ENCODE peak calls at places on chromosomes 4 and X, in six cellular contexts. One of them, this sample, is unnamed.
A peak's percentile ranks its signal among the peaks of the same experiment; 100 is the strongest.

GRCh38 chrX:41332408-41332987 is 1.5 kb upstream of the DDX3X start:
- DNase-seq in HCEC 1CT: peak; percentile 49
- DNase-seq in mesenteric fat pad: no peak
- DNase-seq in pancreas: no peak
- DNase-seq in HepG2: no peak
- DNase-seq in hypothalamus: peak; percentile 19
- DNase-seq in this sample: no peak

GRCh38 chr4:114005569-114006442 is 26.4 kb upstream of the ARSJ start:
- DNase-seq in pancreas: no peak
- DNase-seq in HepG2: no peak
- DNase-seq in HCEC 1CT: peak; percentile 58
- DNase-seq in hypothalamus: no peak
- DNase-seq in mesenteric fat pad: no peak
- DNase-seq in this sample: peak; percentile 49

GRCh38 chrX:103941201-103941975 is 21.0 kb upstream of the TMSB15B start:
- DNase-seq in HCEC 1CT: peak; percentile 13
- DNase-seq in pancreas: no peak
- DNase-seq in mesenteric fat pad: no peak
- DNase-seq in HepG2: no peak
- DNase-seq in hypothalamus: no peak
- DNase-seq in this sample: peak; percentile 22

GRCh38 chr4:4330794-4331193 is 40.7 kb downstream of the ZBTB49 start:
- DNase-seq in HepG2: no peak
- DNase-seq in pancreas: no peak
- DNase-seq in mesenteric fat pad: no peak
- DNase-seq in HCEC 1CT: no peak
- DNase-seq in hypothalamus: no peak
- DNase-seq in this sample: no peak

GRCh38 chr4:185885604-185886003 is 73.6 kb upstream of the SORBS2 start:
- DNase-seq in HepG2: no peak
- DNase-seq in hypothalamus: no peak
- DNase-seq in HCEC 1CT: no peak
- DNase-seq in mesenteric fat pad: no peak
- DNase-seq in pancreas: no peak
- DNase-seq in this sample: no peak

GRCh38 chr4:19982556-19982955 is 269.1 kb upstream of the SLIT2 start:
- DNase-seq in hypothalamus: no peak
- DNase-seq in HepG2: no peak
- DNase-seq in mesenteric fat pad: no peak
- DNase-seq in HCEC 1CT: peak; percentile 82
- DNase-seq in pancreas: no peak
- DNase-seq in this sample: peak; percentile 85

GRCh38 chr4:83894831-83895230 is 358.9 kb downstream of the GPAT3 start:
- DNase-seq in HepG2: no peak
- DNase-seq in mesenteric fat pad: no peak
- DNase-seq in pancreas: no peak
- DNase-seq in hypothalamus: no peak
- DNase-seq in HCEC 1CT: no peak
- DNase-seq in this sample: no peak

GRCh38 chr4:3422241-3422801 is 19.4 kb upstream of the HGFAC start:
- DNase-seq in HCEC 1CT: no peak
- DNase-seq in HepG2: no peak
- DNase-seq in mesenteric fat pad: no peak
- DNase-seq in hypothalamus: no peak
- DNase-seq in pancreas: no peak
- DNase-seq in this sample: no peak

GRCh38 chr4:45580306-45580705 is 543.5 kb downstream of the GABRG1 start:
- DNase-seq in hypothalamus: no peak
- DNase-seq in HCEC 1CT: no peak
- DNase-seq in HepG2: no peak
- DNase-seq in mesenteric fat pad: no peak
- DNase-seq in pancreas: no peak
- DNase-seq in this sample: no peak

GRCh38 chr4:121138014-121138413 is 26.1 kb downstream of the TNIP3 start:
- DNase-seq in mesenteric fat pad: no peak
- DNase-seq in hypothalamus: no peak
- DNase-seq in pancreas: no peak
- DNase-seq in HCEC 1CT: no peak
- DNase-seq in HepG2: no peak
- DNase-seq in this sample: no peak

GRCh38 chrX:53312946-53313745 is 31.8 kb upstream of the IQSEC2 start:
- DNase-seq in HCEC 1CT: peak; percentile 53
- DNase-seq in pancreas: peak; percentile 74
- DNase-seq in hypothalamus: peak; percentile 38
- DNase-seq in HepG2: peak; percentile 13
- DNase-seq in mesenteric fat pad: no peak
- DNase-seq in this sample: peak; percentile 51

GRCh38 chr4:113094802-113095201 is 45.3 kb downstream of the ANK2 start:
- DNase-seq in pancreas: no peak
- DNase-seq in mesenteric fat pad: no peak
- DNase-seq in HCEC 1CT: peak; percentile 26
- DNase-seq in hypothalamus: no peak
- DNase-seq in HepG2: no peak
- DNase-seq in this sample: peak; percentile 6

GRCh38 chr4:173257732-173258717 is 76.1 kb downstream of the HMGB2 start:
- DNase-seq in hypothalamus: peak; percentile 59
- DNase-seq in mesenteric fat pad: no peak
- DNase-seq in pancreas: peak; percentile 58
- DNase-seq in HepG2: peak; percentile 29
- DNase-seq in HCEC 1CT: peak; percentile 44
- DNase-seq in this sample: peak; percentile 36

GRCh38 chrX:49838374-49838773 is 9.3 kb downstream of the PAGE4 start:
- DNase-seq in hypothalamus: no peak
- DNase-seq in HepG2: peak; percentile 37
- DNase-seq in pancreas: peak; percentile 39
- DNase-seq in HCEC 1CT: peak; percentile 0
- DNase-seq in mesenteric fat pad: no peak
- DNase-seq in this sample: peak; percentile 0

GRCh38 chr4:136725286-136726081 is 806.8 kb downstream of the PCDH18 start:
- DNase-seq in HepG2: no peak
- DNase-seq in mesenteric fat pad: no peak
- DNase-seq in pancreas: no peak
- DNase-seq in hypothalamus: no peak
- DNase-seq in HCEC 1CT: no peak
- DNase-seq in this sample: no peak

GRCh38 chrX:50456712-50457484 is 13.7 kb downstream of the DGKK start:
- DNase-seq in pancreas: no peak
- DNase-seq in hypothalamus: no peak
- DNase-seq in HepG2: no peak
- DNase-seq in HCEC 1CT: no peak
- DNase-seq in mesenteric fat pad: no peak
- DNase-seq in this sample: no peak

GRCh38 chr4:106034205-106034604 is 138.9 kb downstream of the NPNT start:
- DNase-seq in mesenteric fat pad: no peak
- DNase-seq in HCEC 1CT: no peak
- DNase-seq in pancreas: no peak
- DNase-seq in HepG2: no peak
- DNase-seq in hypothalamus: no peak
- DNase-seq in this sample: peak; percentile 23

GRCh38 chrX:123206222-123206621 is 22.1 kb downstream of the GRIA3 start:
- DNase-seq in hypothalamus: no peak
- DNase-seq in mesenteric fat pad: no peak
- DNase-seq in pancreas: no peak
- DNase-seq in HepG2: no peak
- DNase-seq in HCEC 1CT: no peak
- DNase-seq in this sample: no peak

GRCh38 chrX:727738-728621 is 97.4 kb downstream of the SHOX start:
- DNase-seq in hypothalamus: no peak
- DNase-seq in pancreas: no peak
- DNase-seq in mesenteric fat pad: peak; percentile 78
- DNase-seq in HepG2: peak; percentile 9
- DNase-seq in HCEC 1CT: no peak
- DNase-seq in this sample: no peak